ENCODE peak calls at places on chromosomes 11 and 22, in ten cellular contexts. One of them, this sample, is unnamed. For H3K36me3 and H3K4me1, the result is how much of the 10 kb centered on the place peaks cover.

GRCh38 chr22:29073618-29074275 is 912 bp downstream of the KREMEN1 start:
- DNase-seq in fibroblast of lung: peak
- DNase-seq in suprapubic skin: peak
- DNase-seq in left ventricle myocardium inferior: peak
- DNase-seq in effector memory CD4-positive, alpha-beta T cell: no peak
- DNase-seq in CD4-positive, CD25-positive, alpha-beta regulatory T cell: no peak
- DNase-seq in psoas muscle: peak
- DNase-seq in right atrium auricular region: no peak
- DNase-seq in upper lobe of right lung: peak
- DNase-seq in CD8-positive, alpha-beta T cell: no peak
- DNase-seq in this sample: peak

GRCh38 chr11:132911186-132911585 is 621.1 kb downstream of the OPCML start:
- DNase-seq in right atrium auricular region: no peak
- DNase-seq in fibroblast of lung: peak
- DNase-seq in suprapubic skin: no peak
- DNase-seq in CD8-positive, alpha-beta T cell: no peak
- DNase-seq in left ventricle myocardium inferior: no peak
- DNase-seq in effector memory CD4-positive, alpha-beta T cell: no peak
- DNase-seq in upper lobe of right lung: no peak
- DNase-seq in psoas muscle: no peak
- DNase-seq in CD4-positive, CD25-positive, alpha-beta regulatory T cell: no peak
- DNase-seq in this sample: peak

GRCh38 chr11:62775646-62776045 is 4.5 kb downstream of the TAF6L start:
- DNase-seq in suprapubic skin: no peak
- DNase-seq in fibroblast of lung: no peak
- DNase-seq in left ventricle myocardium inferior: no peak
- DNase-seq in upper lobe of right lung: no peak
- DNase-seq in CD8-positive, alpha-beta T cell: no peak
- DNase-seq in psoas muscle: no peak
- DNase-seq in right atrium auricular region: no peak
- DNase-seq in CD4-positive, CD25-positive, alpha-beta regulatory T cell: no peak
- DNase-seq in effector memory CD4-positive, alpha-beta T cell: no peak
- DNase-seq in this sample: no peak

GRCh38 chr11:73652046-73652730 is 5.8 kb downstream of the PLEKHB1 start:
- DNase-seq in psoas muscle: no peak
- DNase-seq in suprapubic skin: no peak
- DNase-seq in CD8-positive, alpha-beta T cell: no peak
- DNase-seq in CD4-positive, CD25-positive, alpha-beta regulatory T cell: no peak
- DNase-seq in left ventricle myocardium inferior: no peak
- DNase-seq in upper lobe of right lung: peak
- DNase-seq in fibroblast of lung: no peak
- DNase-seq in effector memory CD4-positive, alpha-beta T cell: no peak
- DNase-seq in right atrium auricular region: no peak
- DNase-seq in this sample: peak

GRCh38 chr11:128215238-128215882 is 372.0 kb downstream of the ETS1 start:
- DNase-seq in effector memory CD4-positive, alpha-beta T cell: no peak
- DNase-seq in CD4-positive, CD25-positive, alpha-beta regulatory T cell: no peak
- DNase-seq in left ventricle myocardium inferior: no peak
- DNase-seq in right atrium auricular region: no peak
- DNase-seq in upper lobe of right lung: no peak
- DNase-seq in psoas muscle: no peak
- DNase-seq in suprapubic skin: no peak
- DNase-seq in fibroblast of lung: no peak
- DNase-seq in CD8-positive, alpha-beta T cell: no peak
- DNase-seq in this sample: no peak

GRCh38 chr11:10473371-10473770 is 18.3 kb downstream of the AMPD3 start:
- DNase-seq in effector memory CD4-positive, alpha-beta T cell: no peak
- DNase-seq in suprapubic skin: peak
- DNase-seq in psoas muscle: no peak
- DNase-seq in upper lobe of right lung: no peak
- DNase-seq in CD4-positive, CD25-positive, alpha-beta regulatory T cell: no peak
- DNase-seq in fibroblast of lung: no peak
- DNase-seq in CD8-positive, alpha-beta T cell: no peak
- DNase-seq in left ventricle myocardium inferior: no peak
- DNase-seq in right atrium auricular region: no peak
- DNase-seq in this sample: no peak

GRCh38 chr11:120281161-120281795 is 41.3 kb downstream of the POU2F3 start:
- DNase-seq in CD8-positive, alpha-beta T cell: no peak
- DNase-seq in psoas muscle: no peak
- DNase-seq in upper lobe of right lung: no peak
- DNase-seq in right atrium auricular region: no peak
- DNase-seq in suprapubic skin: no peak
- DNase-seq in effector memory CD4-positive, alpha-beta T cell: no peak
- DNase-seq in CD4-positive, CD25-positive, alpha-beta regulatory T cell: no peak
- DNase-seq in fibroblast of lung: no peak
- DNase-seq in left ventricle myocardium inferior: peak
- DNase-seq in this sample: no peak

GRCh38 chr11:65539401-65540289 is 14.8 kb downstream of the SCYL1 start:
- DNase-seq in suprapubic skin: no peak
- DNase-seq in effector memory CD4-positive, alpha-beta T cell: no peak
- DNase-seq in CD4-positive, CD25-positive, alpha-beta regulatory T cell: peak
- DNase-seq in psoas muscle: no peak
- DNase-seq in CD8-positive, alpha-beta T cell: no peak
- DNase-seq in left ventricle myocardium inferior: no peak
- DNase-seq in right atrium auricular region: no peak
- DNase-seq in fibroblast of lung: no peak
- DNase-seq in upper lobe of right lung: no peak
- DNase-seq in this sample: peak

GRCh38 chr22:46056169-46057041 is 79.4 kb upstream of the WNT7B start:
- DNase-seq in left ventricle myocardium inferior: peak
- DNase-seq in right atrium auricular region: no peak
- DNase-seq in CD8-positive, alpha-beta T cell: no peak
- DNase-seq in psoas muscle: no peak
- DNase-seq in effector memory CD4-positive, alpha-beta T cell: no peak
- DNase-seq in fibroblast of lung: no peak
- DNase-seq in upper lobe of right lung: peak
- DNase-seq in suprapubic skin: peak
- DNase-seq in CD4-positive, CD25-positive, alpha-beta regulatory T cell: no peak
- DNase-seq in this sample: no peak

GRCh38 chr11:43870981-43871550 is 9.6 kb upstream of the ALKBH3 start:
- DNase-seq in psoas muscle: no peak
- DNase-seq in CD4-positive, CD25-positive, alpha-beta regulatory T cell: no peak
- DNase-seq in left ventricle myocardium inferior: no peak
- DNase-seq in upper lobe of right lung: no peak
- DNase-seq in suprapubic skin: no peak
- DNase-seq in fibroblast of lung: no peak
- DNase-seq in effector memory CD4-positive, alpha-beta T cell: no peak
- DNase-seq in CD8-positive, alpha-beta T cell: no peak
- DNase-seq in right atrium auricular region: no peak
- DNase-seq in this sample: no peak

GRCh38 chr22:31891366-31892079 is 52.8 kb upstream of the YWHAH start:
- DNase-seq in CD8-positive, alpha-beta T cell: no peak
- DNase-seq in upper lobe of right lung: no peak
- DNase-seq in CD4-positive, CD25-positive, alpha-beta regulatory T cell: no peak
- DNase-seq in effector memory CD4-positive, alpha-beta T cell: no peak
- DNase-seq in fibroblast of lung: no peak
- DNase-seq in suprapubic skin: no peak
- DNase-seq in right atrium auricular region: no peak
- DNase-seq in psoas muscle: no peak
- DNase-seq in left ventricle myocardium inferior: no peak
- DNase-seq in this sample: no peak

GRCh38 chr22:25177226-25177625 is 22.4 kb upstream of the CRYBB3 start:
- DNase-seq in suprapubic skin: no peak
- DNase-seq in fibroblast of lung: no peak
- DNase-seq in psoas muscle: no peak
- DNase-seq in effector memory CD4-positive, alpha-beta T cell: no peak
- DNase-seq in CD8-positive, alpha-beta T cell: no peak
- DNase-seq in upper lobe of right lung: peak
- DNase-seq in CD4-positive, CD25-positive, alpha-beta regulatory T cell: no peak
- DNase-seq in left ventricle myocardium inferior: no peak
- DNase-seq in right atrium auricular region: no peak
- DNase-seq in this sample: no peak

GRCh38 chr11:121671276-121672168 is 218.8 kb upstream of the SORL1-AS1 start:
- DNase-seq in fibroblast of lung: peak
- DNase-seq in psoas muscle: no peak
- DNase-seq in effector memory CD4-positive, alpha-beta T cell: no peak
- DNase-seq in suprapubic skin: no peak
- DNase-seq in right atrium auricular region: no peak
- DNase-seq in upper lobe of right lung: no peak
- DNase-seq in CD4-positive, CD25-positive, alpha-beta regulatory T cell: no peak
- DNase-seq in left ventricle myocardium inferior: no peak
- DNase-seq in CD8-positive, alpha-beta T cell: no peak
- DNase-seq in this sample: no peak

GRCh38 chr22:19066531-19067271 is 55.5 kb downstream of the DGCR2 start:
- DNase-seq in psoas muscle: peak
- DNase-seq in upper lobe of right lung: no peak
- DNase-seq in effector memory CD4-positive, alpha-beta T cell: no peak
- DNase-seq in CD4-positive, CD25-positive, alpha-beta regulatory T cell: no peak
- DNase-seq in right atrium auricular region: peak
- DNase-seq in fibroblast of lung: peak
- DNase-seq in left ventricle myocardium inferior: no peak
- DNase-seq in suprapubic skin: no peak
- DNase-seq in CD8-positive, alpha-beta T cell: no peak
- DNase-seq in this sample: no peak

GRCh38 chr22:19069451-19069850 is 52.8 kb downstream of the DGCR2 start:
- DNase-seq in suprapubic skin: no peak
- DNase-seq in fibroblast of lung: no peak
- DNase-seq in effector memory CD4-positive, alpha-beta T cell: no peak
- DNase-seq in CD8-positive, alpha-beta T cell: no peak
- DNase-seq in right atrium auricular region: no peak
- DNase-seq in left ventricle myocardium inferior: no peak
- DNase-seq in upper lobe of right lung: no peak
- DNase-seq in psoas muscle: no peak
- DNase-seq in CD4-positive, CD25-positive, alpha-beta regulatory T cell: no peak
- DNase-seq in this sample: no peak

GRCh38 chr22:19065929-19066328 is 56.3 kb downstream of the DGCR2 start:
- DNase-seq in effector memory CD4-positive, alpha-beta T cell: no peak
- DNase-seq in CD8-positive, alpha-beta T cell: no peak
- DNase-seq in suprapubic skin: no peak
- DNase-seq in fibroblast of lung: no peak
- DNase-seq in CD4-positive, CD25-positive, alpha-beta regulatory T cell: no peak
- DNase-seq in right atrium auricular region: peak
- DNase-seq in upper lobe of right lung: no peak
- DNase-seq in left ventricle myocardium inferior: no peak
- DNase-seq in psoas muscle: no peak
- DNase-seq in this sample: no peak

GRCh38 chr22:19068784-19069271 is 53.4 kb downstream of the DGCR2 start:
- DNase-seq in CD8-positive, alpha-beta T cell: no peak
- DNase-seq in left ventricle myocardium inferior: no peak
- DNase-seq in psoas muscle: no peak
- DNase-seq in CD4-positive, CD25-positive, alpha-beta regulatory T cell: no peak
- DNase-seq in upper lobe of right lung: no peak
- DNase-seq in suprapubic skin: no peak
- DNase-seq in fibroblast of lung: no peak
- DNase-seq in effector memory CD4-positive, alpha-beta T cell: no peak
- DNase-seq in right atrium auricular region: peak
- DNase-seq in this sample: no peak

GRCh38 chr22:19067696-19068348 is 54.4 kb downstream of the DGCR2 start:
- DNase-seq in right atrium auricular region: peak
- DNase-seq in left ventricle myocardium inferior: no peak
- DNase-seq in psoas muscle: no peak
- DNase-seq in suprapubic skin: no peak
- DNase-seq in CD4-positive, CD25-positive, alpha-beta regulatory T cell: no peak
- DNase-seq in upper lobe of right lung: no peak
- DNase-seq in effector memory CD4-positive, alpha-beta T cell: no peak
- DNase-seq in fibroblast of lung: no peak
- DNase-seq in CD8-positive, alpha-beta T cell: no peak
- DNase-seq in this sample: no peak
- H3K36me3 ChIP-seq in right atrium auricular region: half or more
- H3K36me3 ChIP-seq in left ventricle myocardium inferior: half or more
- H3K36me3 ChIP-seq in psoas muscle: half or more
- H3K36me3 ChIP-seq in suprapubic skin: half or more
- H3K36me3 ChIP-seq in CD4-positive, CD25-positive, alpha-beta regulatory T cell: half or more
- H3K36me3 ChIP-seq in upper lobe of right lung: half or more
- H3K36me3 ChIP-seq in effector memory CD4-positive, alpha-beta T cell: half or more
- H3K36me3 ChIP-seq in fibroblast of lung: under half
- H3K36me3 ChIP-seq in CD8-positive, alpha-beta T cell: under half
- H3K36me3 ChIP-seq in this sample: under half

DNA sequence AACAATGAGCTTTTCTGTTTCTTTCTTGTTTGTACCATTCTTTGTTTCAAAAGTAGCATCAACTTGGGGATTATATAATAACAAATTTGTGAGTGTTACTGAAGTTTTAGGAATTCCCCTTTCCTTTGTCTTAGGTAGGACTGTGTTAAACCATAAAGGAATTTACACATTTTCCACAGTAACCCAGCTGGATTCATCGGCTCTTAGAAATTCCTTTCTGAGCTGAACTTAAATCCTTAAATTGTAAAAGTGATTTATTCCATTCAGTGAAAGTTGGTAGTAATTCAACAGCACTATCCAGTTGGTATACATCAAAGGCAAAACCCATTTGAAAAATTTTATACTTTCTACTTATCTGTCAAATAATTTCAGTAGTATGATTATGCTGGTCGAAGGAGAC is 11.8 kb downstream of the EMSY start:
- DNase-seq in effector memory CD4-positive, alpha-beta T cell: no peak
- DNase-seq in suprapubic skin: no peak
- DNase-seq in left ventricle myocardium inferior: no peak
- DNase-seq in CD8-positive, alpha-beta T cell: no peak
- DNase-seq in upper lobe of right lung: no peak
- DNase-seq in CD4-positive, CD25-positive, alpha-beta regulatory T cell: no peak
- DNase-seq in right atrium auricular region: no peak
- DNase-seq in fibroblast of lung: no peak
- DNase-seq in psoas muscle: no peak
- DNase-seq in this sample: no peak
- H3K4me1 ChIP-seq in effector memory CD4-positive, alpha-beta T cell: under half
- H3K4me1 ChIP-seq in suprapubic skin: under half
- H3K4me1 ChIP-seq in left ventricle myocardium inferior: under half
- H3K4me1 ChIP-seq in CD8-positive, alpha-beta T cell: under half
- H3K4me1 ChIP-seq in upper lobe of right lung: under half
- H3K4me1 ChIP-seq in CD4-positive, CD25-positive, alpha-beta regulatory T cell: under half
- H3K4me1 ChIP-seq in right atrium auricular region: under half
- H3K4me1 ChIP-seq in fibroblast of lung: under half
- H3K4me1 ChIP-seq in psoas muscle: under half
- H3K4me1 ChIP-seq in this sample: under half

DNA sequence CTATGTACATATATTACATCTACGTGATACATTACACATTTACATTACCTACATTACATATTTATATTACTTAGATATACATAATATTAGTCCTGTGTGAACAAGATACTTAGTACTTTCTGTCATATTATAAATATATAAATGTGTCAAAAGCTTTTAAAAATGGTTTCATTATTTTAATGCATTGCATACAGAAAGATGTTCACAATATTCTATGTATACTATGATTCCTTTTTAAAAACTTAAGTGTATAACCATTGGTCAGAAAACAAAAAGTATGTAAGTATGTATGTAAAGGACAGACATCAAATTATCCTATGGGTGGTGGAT is 647 bp upstream of the ZW10 start:
- DNase-seq in fibroblast of lung: no peak
- DNase-seq in psoas muscle: no peak
- DNase-seq in left ventricle myocardium inferior: no peak
- DNase-seq in right atrium auricular region: no peak
- DNase-seq in suprapubic skin: no peak
- DNase-seq in upper lobe of right lung: no peak
- DNase-seq in effector memory CD4-positive, alpha-beta T cell: no peak
- DNase-seq in CD8-positive, alpha-beta T cell: no peak
- DNase-seq in CD4-positive, CD25-positive, alpha-beta regulatory T cell: no peak
- DNase-seq in this sample: no peak
- H3K27ac ChIP-seq in fibroblast of lung: peak
- H3K27ac ChIP-seq in psoas muscle: peak
- H3K27ac ChIP-seq in left ventricle myocardium inferior: peak
- H3K27ac ChIP-seq in right atrium auricular region: peak
- H3K27ac ChIP-seq in suprapubic skin: no peak
- H3K27ac ChIP-seq in upper lobe of right lung: no peak
- H3K27ac ChIP-seq in effector memory CD4-positive, alpha-beta T cell: peak
- H3K27ac ChIP-seq in CD8-positive, alpha-beta T cell: no peak
- H3K27ac ChIP-seq in CD4-positive, CD25-positive, alpha-beta regulatory T cell: peak
- H3K27ac ChIP-seq in this sample: no peak

DNA sequence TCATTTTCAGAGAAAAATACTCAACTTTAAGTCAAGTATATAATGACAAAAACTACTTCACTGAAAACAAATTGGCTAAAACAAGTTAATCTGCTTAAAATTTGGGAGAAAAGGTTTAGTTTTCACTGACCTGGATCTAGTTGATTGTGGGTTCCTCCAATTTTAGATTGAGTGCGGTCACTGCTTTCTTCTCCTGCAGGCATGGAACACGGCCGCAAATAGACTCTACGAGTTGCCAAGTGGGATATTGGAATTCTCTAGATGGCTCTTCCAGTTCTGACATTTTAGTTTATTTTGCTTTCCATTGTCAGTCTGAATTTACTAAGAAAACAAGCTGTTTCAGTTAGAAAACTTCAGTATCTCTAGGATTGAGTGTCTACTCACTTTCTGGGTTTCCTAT is 12.3 kb downstream of the OR4C5 start:
- DNase-seq in effector memory CD4-positive, alpha-beta T cell: no peak
- DNase-seq in upper lobe of right lung: no peak
- DNase-seq in psoas muscle: no peak
- DNase-seq in left ventricle myocardium inferior: no peak
- DNase-seq in CD4-positive, CD25-positive, alpha-beta regulatory T cell: no peak
- DNase-seq in suprapubic skin: no peak
- DNase-seq in right atrium auricular region: no peak
- DNase-seq in fibroblast of lung: no peak
- DNase-seq in CD8-positive, alpha-beta T cell: no peak
- DNase-seq in this sample: no peak
- H3K36me3 ChIP-seq in effector memory CD4-positive, alpha-beta T cell: under half
- H3K36me3 ChIP-seq in upper lobe of right lung: under half
- H3K36me3 ChIP-seq in psoas muscle: under half
- H3K36me3 ChIP-seq in left ventricle myocardium inferior: under half
- H3K36me3 ChIP-seq in CD4-positive, CD25-positive, alpha-beta regulatory T cell: under half
- H3K36me3 ChIP-seq in suprapubic skin: under half
- H3K36me3 ChIP-seq in right atrium auricular region: under half
- H3K36me3 ChIP-seq in fibroblast of lung: under half
- H3K36me3 ChIP-seq in CD8-positive, alpha-beta T cell: under half
- H3K36me3 ChIP-seq in this sample: under half

This sample was measured in small intestine.